ENCODE peak calls at places on chromosomes 1 and 21, in six cellular contexts. B is heart left ventricle, Q is Peyer's patch, M is pancreas, G is bronchial epithelial cell, D is PC-3. X is an unnamed sample.

GRCh38 chr21:25572895-25573310 is 34.4 kb downstream of the MRPL39 start:
- DNase-seq in G (no peak), M (no peak), D (peak; percentile 10), B (no peak), Q (no peak), X (no peak)

GRCh38 chr1:29805122-29805895 is 569.0 kb downstream of the PTPRU start:
- DNase-seq in D (no peak), G (no peak), B (no peak), Q (peak; percentile 8), M (no peak), X (no peak)

GRCh38 chr1:212752256-212752933 is 39.2 kb downstream of the NSL1 start:
- DNase-seq in B (no peak), Q (no peak), G (no peak), M (no peak), D (no peak), X (no peak)

GRCh38 chr1:101188311-101188710 is 48.5 kb upstream of the S1PR1 start:
- DNase-seq in G (no peak), D (peak; percentile 24), Q (no peak), B (no peak), M (no peak), X (no peak)

GRCh38 chr1:2585318-2586092 is 1.1 kb upstream of the PRXL2B start:
- DNase-seq in M (peak; percentile 63), B (peak; percentile 80), Q (peak; percentile 91), G (peak; percentile 13), D (peak; percentile 38), X (peak; percentile 77)

GRCh38 chr1:149846042-149846441 is 53.3 kb upstream of the BOLA1 start:
- DNase-seq in Q (peak; percentile 15), D (peak; percentile 1), M (no peak), B (no peak), G (no peak), X (no peak)

GRCh38 chr1:77143529-77144121 is 75.6 kb downstream of the PIGK start:
- DNase-seq in B (no peak), Q (no peak), M (no peak), G (peak; percentile 23), D (peak; percentile 54), X (no peak)

GRCh38 chr1:59178803-59179202 is 118.1 kb upstream of the FGGY start:
- DNase-seq in Q (no peak), G (no peak), D (no peak), M (no peak), B (no peak), X (no peak)

GRCh38 chr1:109996476-109996875 is 11.9 kb downstream of the AHCYL1 start:
- DNase-seq in B (no peak), G (no peak), D (peak; percentile 29), M (no peak), Q (no peak), X (no peak)

GRCh38 chr1:119186471-119186870 is 46.0 kb upstream of the WARS2 start:
- DNase-seq in D (no peak), B (no peak), Q (no peak), M (no peak), G (peak; percentile 7), X (no peak)

GRCh38 chr1:39332291-39332690 is 127.8 kb downstream of the MACF1 start:
- DNase-seq in Q (no peak), G (no peak), D (no peak), B (no peak), M (no peak), X (no peak)
- TF ChIP-seq CTCF in Q (no peak), G (no peak), D (no peak), B (no peak), M (no peak), X (no peak)

GRCh38 chr1:179984942-179985341 is 30.3 kb downstream of the CEP350 start:
- DNase-seq in D (no peak), Q (no peak), M (no peak), G (no peak), B (no peak), X (no peak)

GRCh38 chr1:179996099-179996498 is 41.5 kb downstream of the CEP350 start:
- DNase-seq in D (no peak), Q (no peak), B (no peak), M (no peak), G (no peak), X (peak; percentile 27)

GRCh38 chr1:179995576-179995975 is 41.0 kb downstream of the CEP350 start:
- DNase-seq in D (no peak), M (no peak), Q (no peak), B (no peak), G (no peak), X (no peak)

DNA sequence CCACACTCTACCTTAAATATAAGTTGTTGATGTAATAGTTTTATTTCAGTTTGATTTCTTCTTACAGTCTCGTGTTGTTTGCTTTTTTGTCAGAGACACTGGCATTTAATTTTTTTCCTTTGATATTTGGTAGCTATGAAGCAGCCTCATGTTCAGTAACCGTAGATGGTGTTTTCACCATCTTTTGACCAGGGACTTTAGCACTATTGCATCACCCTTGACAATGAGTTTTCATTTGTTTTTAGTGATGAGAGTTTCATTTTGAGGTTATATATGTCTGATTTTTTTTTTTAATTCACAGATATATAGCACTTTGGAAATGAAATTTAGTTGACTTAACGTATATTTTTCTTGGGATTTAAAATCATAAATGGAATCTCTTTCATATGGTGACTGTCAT is 36.2 kb downstream of the CEP350 start:
- DNase-seq in D (no peak), M (no peak), G (no peak), B (no peak), Q (no peak), X (no peak)
- H3K4me3 ChIP-seq in D (no peak overlapping the region), M (no peak overlapping the region), G (no peak overlapping the region), B (no peak overlapping the region), Q (no peak overlapping the region), X (no peak overlapping the region)

GRCh38 chr1:169868978-169869377 is 24.7 kb downstream of the SCYL3 start:
- DNase-seq in Q (no peak), G (peak; percentile 24), M (no peak), D (peak; percentile 71), B (no peak), X (no peak)
- H3K36me3 ChIP-seq in Q (peaks cover 100% of the 10 kb centered on the region), G (peaks cover 12% of the 10 kb centered on the region), M (peaks cover 40% of the 10 kb centered on the region), D (peaks cover 16% of the 10 kb centered on the region), B (peaks cover 100% of the 10 kb centered on the region), X (peaks cover 27% of the 10 kb centered on the region)

DNA sequence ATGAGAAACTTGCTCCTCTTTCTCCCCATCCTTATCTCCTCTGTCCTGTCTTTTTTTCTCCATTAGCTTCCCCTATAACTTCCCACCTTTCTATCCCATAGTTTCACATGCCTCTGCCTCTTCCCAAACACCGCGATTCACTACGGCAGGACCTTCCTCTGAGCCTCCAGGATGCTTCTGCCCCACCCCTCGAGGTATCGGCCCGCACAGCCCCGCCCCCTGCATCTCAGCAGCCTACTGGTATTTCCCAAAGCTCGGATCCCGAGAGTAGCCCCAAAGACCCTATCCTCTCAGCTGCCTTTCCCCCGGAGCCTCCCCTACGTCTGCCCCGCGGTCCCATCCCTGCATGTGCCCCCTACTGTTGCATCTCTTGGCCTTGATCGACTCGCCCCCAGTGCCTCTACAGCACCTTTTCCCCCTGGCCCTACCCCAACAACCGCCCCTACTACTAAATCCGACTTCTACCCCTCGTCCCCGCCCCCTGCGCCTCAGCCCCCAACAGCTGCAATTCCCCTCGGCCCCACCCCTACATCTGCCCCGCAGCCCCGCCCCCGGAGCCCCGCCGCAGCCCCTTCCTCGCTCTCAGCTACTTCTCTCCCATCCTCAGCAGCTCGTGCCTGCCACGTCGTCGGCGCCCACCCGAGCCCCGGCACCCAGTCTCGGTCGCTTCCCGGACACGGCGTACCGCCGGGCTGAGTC is 494 bp downstream of the PIAS3 start:
- DNase-seq in D (peak; percentile 47), G (peak; percentile 26), M (peak; percentile 71), Q (peak; percentile 74), B (peak; percentile 59), X (no peak)
- TF ChIP-seq CTCF in D (no peak), G (no peak), M (no peak), Q (no peak), B (no peak), X (no peak)

GRCh38 chr1:183590225-183591191 is at the start of gene NCF2:
- DNase-seq in G (peak; percentile 82), M (no peak), B (peak; percentile 37), Q (peak; percentile 69), D (no peak), X (peak; percentile 86)

GRCh38 chr1:183586897-183587296 is 3.4 kb downstream of the NCF2 start:
- DNase-seq in B (no peak), M (no peak), D (no peak), Q (no peak), G (no peak), X (no peak)

GRCh38 chr1:183589836-183590224 is 429 bp downstream of the NCF2 start:
- DNase-seq in Q (peak; percentile 41), G (no peak), D (no peak), M (no peak), B (no peak), X (no peak)

GRCh38 chr1:183588827-183589226 is 1.4 kb downstream of the NCF2 start:
- DNase-seq in G (no peak), B (no peak), Q (no peak), M (no peak), D (peak; percentile 35), X (no peak)

DNA sequence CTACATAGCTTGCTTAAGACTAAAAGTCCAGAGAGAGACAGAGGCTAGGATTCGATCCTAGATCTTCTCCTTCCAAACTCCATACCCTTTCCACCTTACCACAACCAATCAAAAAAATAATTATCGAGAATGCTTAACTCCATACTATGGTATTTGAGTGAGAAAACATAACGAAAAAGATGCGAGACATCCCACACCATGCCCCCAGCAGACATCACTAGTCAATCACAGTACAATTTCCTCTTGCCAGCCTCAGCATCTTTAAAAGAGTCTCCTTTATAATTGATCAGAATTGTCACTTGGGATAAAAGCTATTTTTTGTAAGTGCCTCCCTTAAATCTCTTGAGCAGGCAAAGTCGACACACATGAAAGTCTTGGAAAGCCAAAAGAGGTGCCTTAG is 875 bp downstream of the NCF2 start:
- DNase-seq in M (no peak), B (no peak), D (no peak), G (no peak), Q (no peak), X (no peak)
- H3K4me3 ChIP-seq in M (no peak overlapping the region), B (peak overlapping the region; percentile 63), D (no peak overlapping the region), G (no peak overlapping the region), Q (peak overlapping the region; percentile 0), X (peak overlapping the region; percentile 72)

GRCh38 chr1:20775700-20776099 is 11.4 kb downstream of the HP1BP3 start:
- DNase-seq in B (no peak), Q (no peak), G (no peak), D (no peak), M (no peak), X (no peak)
- H3K36me3 ChIP-seq in B (peaks cover 87% of the 10 kb centered on the region), Q (peaks cover 70% of the 10 kb centered on the region), G (peaks cover 12% of the 10 kb centered on the region), D (peaks cover 88% of the 10 kb centered on the region), M (peaks cover 27% of the 10 kb centered on the region), X (peaks cover 11% of the 10 kb centered on the region)

DNA sequence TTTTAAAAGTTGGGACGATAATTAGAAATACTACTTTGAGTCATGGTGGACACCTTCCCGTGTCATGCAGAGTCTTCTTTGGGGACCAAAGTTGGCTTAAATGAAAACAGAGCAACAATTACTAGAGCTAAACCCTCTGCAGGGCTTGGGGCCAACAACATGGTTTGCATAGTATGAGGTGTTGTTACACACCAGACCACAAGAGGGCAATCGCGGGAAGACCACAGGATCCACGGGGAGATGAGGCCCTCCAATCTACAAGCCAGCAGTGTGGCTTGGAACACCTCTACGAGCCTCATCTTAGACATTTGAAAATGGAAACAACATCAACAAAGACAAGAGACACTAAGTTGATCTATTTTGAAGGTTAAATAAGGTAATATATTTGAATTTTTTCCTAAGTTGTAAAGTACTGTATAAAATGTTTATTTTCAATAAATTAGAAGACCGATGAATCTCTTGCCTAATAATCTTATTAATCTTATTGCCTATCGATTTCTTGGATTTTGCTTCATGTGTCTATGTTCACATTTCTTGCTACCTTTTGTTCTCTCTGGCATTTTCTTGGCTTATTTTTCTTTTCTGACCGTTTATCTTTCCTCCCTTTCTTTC is 8.2 kb upstream of the SMCP start:
- DNase-seq in M (peak; percentile 66), Q (peak; percentile 46), B (peak; percentile 35), G (peak; percentile 66), D (peak; percentile 89), X (no peak)
- TF ChIP-seq CTCF in M (peak; percentile 62), Q (peak; percentile 60), B (peak; percentile 56), G (peak; percentile 81), D (peak; percentile 89), X (peak; percentile 81)